ENCODE peak calls at places on chromosomes 16 and 17, in nine cellular contexts. J is NCI-H2081, T is NAMALWA, M is GM03348, I is cardiac fibroblast, Q is RWPE2, H is pancreas, D is H9, F is T-helper 9 cell. L is an unnamed sample.

GRCh38 chr16:54071516-54071915 is 215.1 kb downstream of the IRX3 start:
- DNase-seq in D (no peak), T (no peak), I (no peak), F (no peak), H (no peak), Q (no peak), M (no peak), J (no peak), L (no peak)

GRCh38 chr17:60383379-60383778 is 8.6 kb downstream of the USP32 start:
- DNase-seq in H (no peak), D (no peak), J (no peak), Q (no peak), I (no peak), F (no peak), M (no peak), T (no peak), L (no peak)

GRCh38 chr16:15034266-15035162 is 21.4 kb downstream of the NTAN1 start:
- DNase-seq in H (no peak), J (no peak), F (no peak), D (no peak), I (peak; percentile 22), M (peak; percentile 61), T (no peak), Q (peak; percentile 32), L (no peak)

GRCh38 chr17:16106161-16106891 is 106.7 kb downstream of the TTC19 start:
- DNase-seq in T (peak; percentile 3), M (peak; percentile 35), J (no peak), H (no peak), F (no peak), I (peak; percentile 73), Q (no peak), D (no peak), L (no peak)

GRCh38 chr16:12426122-12426521 is 377.6 kb downstream of the CPPED1 start:
- DNase-seq in M (no peak), T (no peak), D (no peak), Q (no peak), I (no peak), H (no peak), J (no peak), F (no peak), L (peak; percentile 67)

GRCh38 chr16:57092786-57093301 is 461 bp downstream of the CPNE2 start:
- DNase-seq in M (peak; percentile 85), D (peak; percentile 55), Q (no peak), H (peak; percentile 64), I (peak; percentile 19), F (peak; percentile 44), T (peak; percentile 61), J (no peak), L (no peak)

GRCh38 chr16:68790130-68790761 is 53.1 kb upstream of the TANGO6 start:
- DNase-seq in M (peak; percentile 80), H (no peak), I (peak; percentile 81), F (no peak), J (no peak), D (no peak), Q (peak; percentile 83), T (no peak), L (no peak)

GRCh38 chr16:31451681-31452351 is 7.5 kb upstream of the ARMC5 start:
- DNase-seq in D (peak; percentile 74), M (peak; percentile 76), F (no peak), H (no peak), I (peak; percentile 73), Q (peak; percentile 81), T (peak; percentile 47), J (no peak), L (no peak)

GRCh38 chr17:44988256-44988942 is 20.3 kb upstream of the C1QL1 start:
- DNase-seq in H (no peak), I (no peak), T (no peak), M (no peak), F (no peak), J (no peak), D (peak; percentile 60), Q (no peak), L (no peak)

GRCh38 chr17:7191571-7192270 is 12.6 kb upstream of the ASGR1 start:
- DNase-seq in J (no peak), F (no peak), D (peak; percentile 94), H (peak; percentile 47), I (peak; percentile 48), T (peak; percentile 22), Q (peak; percentile 62), M (peak; percentile 61), L (peak; percentile 95)

GRCh38 chr17:57327176-57327970 is 71.0 kb downstream of the MSI2 start:
- DNase-seq in T (no peak), J (no peak), I (no peak), Q (no peak), F (no peak), H (no peak), D (no peak), M (no peak), L (no peak)

GRCh38 chr16:53502331-53503269 is at the start of gene AKTIP:
- DNase-seq in Q (no peak), D (peak; percentile 54), F (peak; percentile 13), H (peak; percentile 91), M (peak; percentile 34), T (peak; percentile 30), J (no peak), I (peak; percentile 52), L (no peak)

GRCh38 chr16:85928411-85928820 is 29.5 kb downstream of the IRF8 start:
- DNase-seq in D (no peak), T (peak; percentile 72), H (no peak), M (peak; percentile 62), F (no peak), J (no peak), Q (no peak), I (peak; percentile 18), L (no peak)

GRCh38 chr17:79951361-79952264 is 84.1 kb downstream of the TBC1D16 start:
- DNase-seq in D (peak; percentile 54), F (no peak), M (peak; percentile 89), J (peak; percentile 37), T (no peak), H (peak; percentile 77), Q (peak; percentile 53), I (peak; percentile 93), L (no peak)

GRCh38 chr16:56682703-56683397 is 580 bp downstream of the MT1X start:
- DNase-seq in J (no peak), T (no peak), H (peak; percentile 53), Q (no peak), I (no peak), M (no peak), F (no peak), D (no peak), L (no peak)

GRCh38 chr16:86504315-86505184 is 5.8 kb upstream of the FOXF1 start:
- DNase-seq in D (no peak), Q (no peak), J (no peak), T (no peak), F (no peak), I (no peak), H (no peak), M (no peak), L (no peak)

GRCh38 chr16:46884513-46885293 is 541 bp downstream of the GPT2 start:
- DNase-seq in D (no peak), T (peak; percentile 37), I (peak; percentile 28), H (peak; percentile 77), J (no peak), Q (no peak), M (peak; percentile 39), F (peak; percentile 3), L (no peak)

GRCh38 chr16:88770459-88771293 is 14.3 kb downstream of the PIEZO1 start:
- DNase-seq in J (no peak), D (peak; percentile 92), H (peak; percentile 80), T (peak; percentile 94), F (no peak), I (peak; percentile 54), M (no peak), Q (peak; percentile 92), L (peak; percentile 43)

GRCh38 chr16:3045758-3046505 is 429 bp upstream of the MMP25 start:
- DNase-seq in J (no peak), T (no peak), H (no peak), Q (no peak), I (no peak), D (peak; percentile 66), M (no peak), F (no peak), L (peak; percentile 63)